ENCODE peak calls at places on chromosome 20, in eight cellular contexts. W is K562, F is neural crest cell, R is left lung, C is GM06990, N is progenitor cell of endocrine pancreas, P is AG10803, D is cardiac fibroblast. U is an unnamed sample.

GRCh38 chr20:31836853-31837608 is 8.4 kb downstream of the FOXS1 start:
- DNase-seq in W (no peak), F (no peak), R (no peak), C (no peak), N (no peak), P (peak; percentile 61), D (peak; percentile 48), U (no peak)

GRCh38 chr20:61809006-61809770 is 256.5 kb downstream of the TAF4 start:
- DNase-seq in W (no peak), F (no peak), R (peak; percentile 57), C (no peak), N (no peak), P (no peak), D (no peak), U (no peak)

GRCh38 chr20:62721511-62722197 is 13.0 kb downstream of the NTSR1 start:
- DNase-seq in W (no peak), F (no peak), R (no peak), C (no peak), N (no peak), P (no peak), D (no peak), U (no peak)

GRCh38 chr20:36591854-36592641 is 13.5 kb upstream of the RAB5IF start:
- DNase-seq in W (peak; percentile 38), F (no peak), R (no peak), C (no peak), N (no peak), P (peak; percentile 55), D (no peak), U (peak; percentile 57)

GRCh38 chr20:17834804-17835203 is 133.8 kb downstream of the SNX5 start:
- DNase-seq in W (no peak), F (no peak), R (no peak), C (no peak), N (no peak), P (no peak), D (no peak), U (no peak)

GRCh38 chr20:34954905-34955231 is 738 bp downstream of the GSS start:
- DNase-seq in W (peak; percentile 46), F (peak; percentile 25), R (no peak), C (no peak), N (no peak), P (peak; percentile 52), D (peak; percentile 55), U (peak; percentile 30)

GRCh38 chr20:17873410-17874270 is 95.0 kb downstream of the SNX5 start:
- DNase-seq in W (no peak), F (no peak), R (peak; percentile 84), C (no peak), N (no peak), P (peak; percentile 98), D (peak; percentile 82), U (peak; percentile 91)

GRCh38 chr20:51731771-51732453 is 36.3 kb downstream of the ATP9A start:
- DNase-seq in W (no peak), F (no peak), R (no peak), C (no peak), N (no peak), P (no peak), D (no peak), U (peak; percentile 47)

GRCh38 chr20:63829943-63830820 is 882 bp downstream of the ZBTB46 start:
- DNase-seq in W (no peak), F (no peak), R (no peak), C (no peak), N (no peak), P (no peak), D (no peak), U (peak; percentile 57)

GRCh38 chr20:6051505-6051904 is 2.4 kb downstream of the LRRN4 start:
- DNase-seq in W (no peak), F (no peak), R (no peak), C (no peak), N (no peak), P (peak; percentile 81), D (peak; percentile 71), U (peak; percentile 59)

GRCh38 chr20:2688041-2688591 is 4.5 kb upstream of the EBF4 start:
- DNase-seq in W (peak; percentile 60), F (peak; percentile 53), R (peak; percentile 76), C (peak; percentile 53), N (peak; percentile 26), P (no peak), D (peak; percentile 64), U (peak; percentile 69)

GRCh38 chr20:15643713-15644112 is 929.5 kb downstream of the KIF16B start:
- DNase-seq in W (no peak), F (no peak), R (no peak), C (no peak), N (no peak), P (no peak), D (peak; percentile 26), U (peak; percentile 23)
- TF ChIP-seq CTCF in W (no peak), F (peak; percentile 37), R (no peak), C (peak; percentile 26), N (peak; percentile 31), P (peak; percentile 52), D (peak; percentile 28), U (peak; percentile 48)

DNA sequence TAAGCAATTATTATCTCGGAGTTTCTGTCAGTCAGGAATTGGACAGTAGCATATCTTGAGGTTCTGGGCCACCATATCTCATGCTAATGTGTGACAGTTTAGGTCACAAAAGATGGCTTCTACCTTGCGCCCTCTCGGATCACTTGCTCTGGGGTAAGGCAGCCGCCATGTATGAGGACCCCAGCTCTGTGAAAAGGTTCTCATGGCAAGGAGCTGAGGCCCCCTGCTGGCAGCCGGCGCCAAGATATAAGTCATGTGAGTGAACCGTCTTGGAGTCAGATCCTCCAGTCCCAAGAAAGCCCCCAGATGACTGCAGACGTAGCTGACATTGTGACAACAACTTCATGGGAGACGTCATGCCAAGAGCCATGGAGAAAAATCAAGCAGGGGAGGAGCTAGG is 670.8 kb downstream of the KIF16B start:
- DNase-seq in W (peak; percentile 5), F (peak; percentile 3), R (peak; percentile 29), C (peak; percentile 15), N (no peak), P (no peak), D (no peak), U (no peak)
- TF ChIP-seq CTCF in W (no peak), F (peak; percentile 40), R (no peak), C (peak; percentile 70), N (no peak), P (no peak), D (no peak), U (peak; percentile 6)

GRCh38 chr20:47466704-47467459 is 34.8 kb upstream of the NCOA3 start:
- DNase-seq in W (no peak), F (no peak), R (no peak), C (no peak), N (no peak), P (no peak), D (no peak), U (no peak)

GRCh38 chr20:47465335-47466090 is 36.2 kb upstream of the NCOA3 start:
- DNase-seq in W (peak; percentile 45), F (no peak), R (no peak), C (no peak), N (no peak), P (no peak), D (no peak), U (no peak)

GRCh38 chr20:47466193-47466592 is 35.5 kb upstream of the NCOA3 start:
- DNase-seq in W (no peak), F (no peak), R (no peak), C (no peak), N (no peak), P (peak; percentile 81), D (peak; percentile 43), U (peak; percentile 13)

GRCh38 chr20:47461120-47461685 is 40.5 kb upstream of the NCOA3 start:
- DNase-seq in W (no peak), F (no peak), R (no peak), C (no peak), N (no peak), P (no peak), D (no peak), U (no peak)

DNA sequence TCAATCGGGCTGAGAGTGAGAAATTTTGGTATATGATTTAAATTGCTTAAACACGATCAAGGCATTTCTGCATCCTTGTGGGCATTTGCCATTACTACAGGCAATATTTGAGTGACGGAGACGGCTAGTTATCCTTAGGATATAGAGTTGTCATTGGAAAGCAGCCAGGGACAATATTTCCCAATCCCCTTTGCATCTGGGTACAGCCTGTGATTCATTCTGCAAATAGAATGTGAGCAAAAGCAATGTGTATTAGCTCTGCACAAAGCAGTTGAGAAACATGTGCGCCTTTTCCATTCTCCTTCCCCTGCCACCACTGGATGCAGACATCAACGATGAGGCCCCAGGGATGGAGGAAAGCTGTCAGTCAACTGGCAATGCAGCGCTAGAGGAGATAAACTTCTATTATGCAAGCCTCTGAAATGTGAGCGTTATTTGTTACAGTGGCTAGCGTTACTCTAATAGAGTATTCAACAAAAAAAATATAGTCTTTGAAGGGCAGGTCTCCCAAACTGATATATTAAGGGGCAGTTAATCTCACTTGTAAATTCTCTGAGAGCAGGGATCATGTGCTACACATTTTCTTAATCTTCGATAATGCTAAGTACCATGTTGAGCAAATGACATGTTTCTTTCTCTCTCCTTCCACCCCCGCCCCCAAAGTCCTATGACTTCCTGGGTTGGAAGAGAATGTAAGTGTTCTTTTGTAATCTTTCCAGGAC is 37.1 kb upstream of the NCOA3 start:
- DNase-seq in W (no peak), F (no peak), R (no peak), C (no peak), N (no peak), P (peak; percentile 98), D (peak; percentile 100), U (peak; percentile 99)
- TF ChIP-seq CTCF in W (peak; percentile 12), F (peak; percentile 47), R (peak; percentile 16), C (no peak), N (no peak), P (peak; percentile 63), D (peak; percentile 64), U (peak; percentile 55)

DNA sequence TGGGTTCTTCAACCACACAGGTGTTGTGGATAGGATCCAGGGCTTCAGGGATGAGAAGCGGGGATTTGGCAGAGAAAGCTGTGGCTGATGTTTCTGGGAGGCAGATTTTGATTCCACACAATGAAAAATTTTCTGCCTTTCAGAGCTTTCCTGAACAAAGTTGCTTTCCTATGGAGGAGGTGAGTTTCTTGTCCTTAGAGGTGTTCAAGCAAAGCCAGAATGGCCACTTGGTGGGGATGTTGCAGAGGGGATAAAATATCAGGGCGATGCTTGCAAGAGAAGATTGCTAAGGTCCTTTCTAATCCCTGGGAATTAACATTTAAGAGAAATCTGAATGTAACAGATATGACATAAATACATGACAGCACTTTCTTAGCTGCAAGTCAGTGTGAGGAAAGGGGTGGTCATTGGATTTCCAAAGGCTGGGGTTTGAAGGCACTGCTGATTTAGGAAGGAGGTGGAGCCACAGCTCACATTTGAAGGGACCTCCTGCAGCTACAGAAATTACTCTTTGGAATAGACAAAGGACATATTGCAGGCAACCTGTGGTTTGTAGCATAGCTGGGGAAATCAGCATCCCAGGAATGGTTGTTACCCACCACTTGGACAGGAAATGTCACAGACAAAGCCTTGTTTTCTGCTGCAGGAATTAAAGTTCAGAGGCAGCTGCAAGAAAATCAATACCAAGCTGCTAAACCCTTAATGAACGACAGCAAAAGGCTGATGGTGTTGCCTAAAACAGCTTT is 271.1 kb upstream of the CHD6 start:
- DNase-seq in W (peak; percentile 20), F (no peak), R (no peak), C (no peak), N (no peak), P (no peak), D (no peak), U (no peak)
- TF ChIP-seq CTCF in W (peak; percentile 53), F (peak; percentile 42), R (peak; percentile 10), C (peak; percentile 24), N (peak; percentile 17), P (no peak), D (no peak), U (no peak)